ENCODE peak calls at places on chromosomes 6 and 20, in nine cellular contexts. One of them, this sample, is unnamed.

GRCh38 chr6:64014581-64014980 is 379.0 kb downstream of the PHF3 start:
- DNase-seq in PC-3: no peak
- DNase-seq in ACHN: no peak
- DNase-seq in GM23338: no peak
- DNase-seq in sciatic nerve: no peak
- DNase-seq in nephron progenitor cell: no peak
- DNase-seq in neural crest cell: no peak
- DNase-seq in stimulated activated CD8-positive, alpha-beta memory T cell treated with anti-CD3 and anti-CD28 coated beads, Interleukin-7, amount 100 ng/mL, for 4 hours: no peak
- DNase-seq in spleen: no peak
- DNase-seq in this sample: no peak

GRCh38 chr20:50295762-50296449 is 105.3 kb downstream of the CEBPB start:
- DNase-seq in PC-3: no peak
- DNase-seq in ACHN: no peak
- DNase-seq in GM23338: no peak
- DNase-seq in sciatic nerve: no peak
- DNase-seq in nephron progenitor cell: no peak
- DNase-seq in neural crest cell: no peak
- DNase-seq in stimulated activated CD8-positive, alpha-beta memory T cell treated with anti-CD3 and anti-CD28 coated beads, Interleukin-7, amount 100 ng/mL, for 4 hours: no peak
- DNase-seq in spleen: peak
- DNase-seq in this sample: no peak

GRCh38 chr6:27168108-27168507 is 79.4 kb upstream of the PRSS16 start:
- DNase-seq in PC-3: peak
- DNase-seq in ACHN: no peak
- DNase-seq in GM23338: no peak
- DNase-seq in sciatic nerve: no peak
- DNase-seq in nephron progenitor cell: no peak
- DNase-seq in neural crest cell: no peak
- DNase-seq in stimulated activated CD8-positive, alpha-beta memory T cell treated with anti-CD3 and anti-CD28 coated beads, Interleukin-7, amount 100 ng/mL, for 4 hours: no peak
- DNase-seq in spleen: no peak
- DNase-seq in this sample: no peak

GRCh38 chr6:48472121-48472520 is 361.1 kb upstream of the PTCHD4 start:
- DNase-seq in PC-3: no peak
- DNase-seq in ACHN: no peak
- DNase-seq in GM23338: no peak
- DNase-seq in sciatic nerve: no peak
- DNase-seq in nephron progenitor cell: no peak
- DNase-seq in neural crest cell: no peak
- DNase-seq in stimulated activated CD8-positive, alpha-beta memory T cell treated with anti-CD3 and anti-CD28 coated beads, Interleukin-7, amount 100 ng/mL, for 4 hours: no peak
- DNase-seq in spleen: no peak
- DNase-seq in this sample: no peak

GRCh38 chr20:4546342-4546741 is 175.4 kb upstream of the PRND start:
- DNase-seq in PC-3: no peak
- DNase-seq in ACHN: no peak
- DNase-seq in GM23338: peak
- DNase-seq in sciatic nerve: no peak
- DNase-seq in nephron progenitor cell: no peak
- DNase-seq in neural crest cell: no peak
- DNase-seq in stimulated activated CD8-positive, alpha-beta memory T cell treated with anti-CD3 and anti-CD28 coated beads, Interleukin-7, amount 100 ng/mL, for 4 hours: no peak
- DNase-seq in spleen: no peak
- DNase-seq in this sample: no peak

GRCh38 chr6:14706378-14706929 is 539.4 kb upstream of the JARID2 start:
- DNase-seq in PC-3: peak
- DNase-seq in ACHN: no peak
- DNase-seq in GM23338: no peak
- DNase-seq in sciatic nerve: peak
- DNase-seq in nephron progenitor cell: no peak
- DNase-seq in neural crest cell: no peak
- DNase-seq in stimulated activated CD8-positive, alpha-beta memory T cell treated with anti-CD3 and anti-CD28 coated beads, Interleukin-7, amount 100 ng/mL, for 4 hours: peak
- DNase-seq in spleen: no peak
- DNase-seq in this sample: no peak

GRCh38 chr20:31535298-31535697 is 21.1 kb downstream of the HM13 start:
- DNase-seq in PC-3: no peak
- DNase-seq in ACHN: no peak
- DNase-seq in GM23338: no peak
- DNase-seq in sciatic nerve: no peak
- DNase-seq in nephron progenitor cell: no peak
- DNase-seq in neural crest cell: no peak
- DNase-seq in stimulated activated CD8-positive, alpha-beta memory T cell treated with anti-CD3 and anti-CD28 coated beads, Interleukin-7, amount 100 ng/mL, for 4 hours: no peak
- DNase-seq in spleen: no peak
- DNase-seq in this sample: no peak

GRCh38 chr20:54084727-54085368 is 14.5 kb upstream of the BCAS1 start:
- DNase-seq in PC-3: peak
- DNase-seq in ACHN: no peak
- DNase-seq in GM23338: no peak
- DNase-seq in sciatic nerve: no peak
- DNase-seq in nephron progenitor cell: no peak
- DNase-seq in neural crest cell: no peak
- DNase-seq in stimulated activated CD8-positive, alpha-beta memory T cell treated with anti-CD3 and anti-CD28 coated beads, Interleukin-7, amount 100 ng/mL, for 4 hours: no peak
- DNase-seq in spleen: no peak
- DNase-seq in this sample: no peak

GRCh38 chr6:24581084-24581669 is 64.8 kb downstream of the KIAA0319 start:
- DNase-seq in PC-3: peak
- DNase-seq in ACHN: peak
- DNase-seq in GM23338: peak
- DNase-seq in sciatic nerve: peak
- DNase-seq in nephron progenitor cell: peak
- DNase-seq in neural crest cell: peak
- DNase-seq in stimulated activated CD8-positive, alpha-beta memory T cell treated with anti-CD3 and anti-CD28 coated beads, Interleukin-7, amount 100 ng/mL, for 4 hours: peak
- DNase-seq in spleen: peak
- DNase-seq in this sample: peak

GRCh38 chr6:151087861-151088598 is 151.7 kb upstream of the AKAP12 start:
- DNase-seq in PC-3: no peak
- DNase-seq in ACHN: no peak
- DNase-seq in GM23338: peak
- DNase-seq in sciatic nerve: peak
- DNase-seq in nephron progenitor cell: peak
- DNase-seq in neural crest cell: no peak
- DNase-seq in stimulated activated CD8-positive, alpha-beta memory T cell treated with anti-CD3 and anti-CD28 coated beads, Interleukin-7, amount 100 ng/mL, for 4 hours: no peak
- DNase-seq in spleen: no peak
- DNase-seq in this sample: no peak

GRCh38 chr6:38871745-38872568 is 156.8 kb downstream of the DNAH8 start:
- DNase-seq in PC-3: peak
- DNase-seq in ACHN: peak
- DNase-seq in GM23338: peak
- DNase-seq in sciatic nerve: peak
- DNase-seq in nephron progenitor cell: peak
- DNase-seq in neural crest cell: peak
- DNase-seq in stimulated activated CD8-positive, alpha-beta memory T cell treated with anti-CD3 and anti-CD28 coated beads, Interleukin-7, amount 100 ng/mL, for 4 hours: peak
- DNase-seq in spleen: no peak
- DNase-seq in this sample: peak

This sample was measured in HuH-7.